ENCODE peak calls at places on chromosomes 3 and 15, in six cellular contexts. K, X, I, H, D and Y are unnamed samples.

GRCh38 chr3:9183811-9184463 is 65.5 kb downstream of the SRGAP3 start:
- DNase-seq in H (no peak), K (no peak), D (peak; percentile 83), X (no peak), I (no peak), Y (peak; percentile 72)

GRCh38 chr3:123884258-123884831 is at the start of gene MYLK:
- DNase-seq in X (peak; percentile 93), I (peak; percentile 65), K (peak; percentile 86), D (peak; percentile 92), H (no peak), Y (peak; percentile 93)

GRCh38 chr15:53759333-53759975 is at the start of gene WDR72:
- DNase-seq in H (no peak), I (peak; percentile 20), X (no peak), K (no peak), D (peak; percentile 11), Y (no peak)

GRCh38 chr15:77251662-77252061 is 168.2 kb downstream of the PEAK1 start:
- DNase-seq in D (peak; percentile 20), X (no peak), H (no peak), K (no peak), I (no peak), Y (no peak)

GRCh38 chr15:40782609-40783227 is 12.9 kb downstream of the C15orf62 start:
- DNase-seq in H (peak; percentile 73), K (peak; percentile 48), X (peak; percentile 76), D (no peak), I (peak; percentile 84), Y (peak; percentile 70)

GRCh38 chr3:184345678-184346144 is 8.3 kb downstream of the FAM131A start:
- DNase-seq in H (peak; percentile 83), D (peak; percentile 52), I (peak; percentile 60), X (peak; percentile 65), K (peak; percentile 75), Y (no peak)

GRCh38 chr3:110612045-110612444 is 459.6 kb upstream of the NECTIN3 start:
- DNase-seq in X (no peak), D (no peak), I (no peak), H (no peak), K (no peak), Y (no peak)

GRCh38 chr3:172973799-172974198 is 167.2 kb downstream of the SPATA16 start:
- DNase-seq in D (no peak), X (no peak), H (no peak), K (no peak), I (no peak), Y (no peak)

GRCh38 chr15:58527573-58528196 is 95.9 kb downstream of the LIPC start:
- DNase-seq in D (no peak), K (no peak), I (peak; percentile 23), H (no peak), X (no peak), Y (no peak)

GRCh38 chr15:58529041-58529440 is 97.2 kb downstream of the LIPC start:
- DNase-seq in K (no peak), H (no peak), I (peak; percentile 43), D (no peak), X (no peak), Y (no peak)

GRCh38 chr15:58528197-58528870 is 96.5 kb downstream of the LIPC start:
- DNase-seq in H (peak; percentile 77), I (peak; percentile 68), X (peak; percentile 87), K (no peak), D (no peak), Y (no peak)

GRCh38 chr15:58525926-58526538 is 94.2 kb downstream of the LIPC start:
- DNase-seq in K (no peak), I (no peak), X (no peak), H (no peak), D (no peak), Y (no peak)

GRCh38 chr15:58526647-58527192 is 94.9 kb downstream of the LIPC start:
- DNase-seq in X (no peak), K (no peak), I (no peak), D (no peak), H (no peak), Y (no peak)
- H3K4me3 ChIP-seq in X (no peak overlapping the region), K (no peak overlapping the region), I (no peak overlapping the region), D (no peak overlapping the region), H (no peak overlapping the region), Y (no peak overlapping the region)

GRCh38 chr3:150610785-150611184 is 7.7 kb downstream of the SELENOT start:
- DNase-seq in D (no peak), K (no peak), I (no peak), X (no peak), H (no peak), Y (no peak)
- H3K4me1 ChIP-seq in D (peaks cover 8% of the 10 kb centered on the region), K (no peaks in the 10 kb centered on the region), I (peaks cover 39% of the 10 kb centered on the region), X (peaks cover 10% of the 10 kb centered on the region), H (peaks cover 3% of the 10 kb centered on the region), Y (peaks cover 3% of the 10 kb centered on the region)

DNA sequence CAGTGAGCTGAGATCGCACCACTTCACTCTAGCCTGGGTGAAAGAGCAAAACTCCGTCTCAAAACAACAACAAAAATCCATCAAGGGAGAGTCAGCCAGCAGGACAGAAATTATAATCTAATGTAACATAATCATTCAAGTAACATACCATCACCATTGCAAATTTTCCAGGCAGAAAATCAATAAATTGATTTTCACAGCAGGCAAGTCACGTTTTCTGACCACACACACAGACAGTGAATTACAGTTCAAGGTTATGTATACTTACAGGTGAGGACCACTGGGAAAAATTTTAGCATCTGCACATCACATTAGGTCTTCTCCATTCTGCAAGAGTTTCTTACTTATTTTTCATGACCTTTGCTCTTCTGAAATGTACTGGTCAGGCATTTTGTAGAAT is 29.9 kb upstream of the NPAP1 start:
- DNase-seq in K (no peak), I (no peak), X (no peak), H (no peak), D (no peak), Y (no peak)
- H3K9me3 ChIP-seq in K (no peaks in the 10 kb centered on the region), I (no peaks in the 10 kb centered on the region), X (no peaks in the 10 kb centered on the region), H (no peaks in the 10 kb centered on the region), D (no peaks in the 10 kb centered on the region), Y (no peaks in the 10 kb centered on the region)

DNA sequence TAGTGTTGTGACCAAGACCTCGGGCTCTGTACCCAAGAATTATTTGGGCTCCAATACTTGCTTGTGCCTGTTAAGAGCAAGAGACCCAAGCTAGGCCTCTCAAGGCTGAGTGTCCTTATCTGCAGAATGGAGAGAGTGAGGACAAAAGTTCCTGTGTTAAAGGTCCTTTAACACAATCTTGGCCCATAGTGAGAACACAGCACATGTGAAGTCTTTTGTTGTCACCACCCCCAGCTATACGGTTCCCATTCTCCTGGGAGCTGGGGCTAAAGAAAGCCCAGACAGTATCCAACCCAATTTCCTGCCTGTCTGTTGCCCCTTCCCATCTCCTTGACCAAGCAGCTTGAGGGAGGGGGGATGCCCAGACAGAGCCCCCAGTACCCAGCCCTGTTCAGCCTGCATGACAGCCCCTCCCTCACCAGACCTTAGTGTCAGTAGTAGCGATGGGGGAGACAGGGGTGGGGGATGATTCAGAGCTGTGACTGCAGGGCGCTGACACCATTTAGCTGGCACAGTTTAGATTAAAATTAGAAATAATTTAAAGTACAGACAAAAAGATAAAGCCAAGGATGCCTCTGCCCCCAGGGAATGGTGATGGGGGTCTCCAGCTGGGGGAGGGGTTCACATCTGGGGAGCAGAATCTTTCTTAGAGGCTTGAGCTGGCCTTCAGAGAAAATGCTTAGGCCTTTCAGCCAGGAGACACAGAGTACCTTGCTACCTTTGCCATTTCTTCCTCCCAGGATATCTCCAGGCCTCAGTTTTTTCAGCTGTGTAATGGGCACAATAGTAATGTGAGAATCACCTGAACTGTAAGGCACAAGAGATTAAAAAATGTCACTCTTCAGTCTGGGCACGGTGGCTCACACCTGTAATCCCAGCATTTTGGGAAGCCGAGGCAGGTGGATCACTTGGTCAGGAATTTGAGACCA is 2.7 kb downstream of the PRKCD start:
- DNase-seq in H (no peak), I (no peak), X (no peak), K (no peak), D (no peak), Y (no peak)
- H3K4me3 ChIP-seq in H (no peak overlapping the region), I (no peak overlapping the region), X (no peak overlapping the region), K (no peak overlapping the region), D (no peak overlapping the region), Y (no peak overlapping the region)

GRCh38 chr3:30661107-30661873 is 54.9 kb downstream of the TGFBR2 start:
- DNase-seq in X (no peak), I (no peak), K (no peak), H (no peak), D (no peak), Y (no peak)

GRCh38 chr3:30659270-30660127 is 53.1 kb downstream of the TGFBR2 start:
- DNase-seq in D (no peak), K (no peak), H (peak; percentile 87), I (no peak), X (no peak), Y (peak; percentile 31)

GRCh38 chr3:30660656-30661055 is 54.3 kb downstream of the TGFBR2 start:
- DNase-seq in X (no peak), D (no peak), H (no peak), K (no peak), I (no peak), Y (no peak)

GRCh38 chr3:30658328-30659052 is 52.1 kb downstream of the TGFBR2 start:
- DNase-seq in K (no peak), I (no peak), H (peak; percentile 69), X (no peak), D (no peak), Y (peak; percentile 10)

DNA sequence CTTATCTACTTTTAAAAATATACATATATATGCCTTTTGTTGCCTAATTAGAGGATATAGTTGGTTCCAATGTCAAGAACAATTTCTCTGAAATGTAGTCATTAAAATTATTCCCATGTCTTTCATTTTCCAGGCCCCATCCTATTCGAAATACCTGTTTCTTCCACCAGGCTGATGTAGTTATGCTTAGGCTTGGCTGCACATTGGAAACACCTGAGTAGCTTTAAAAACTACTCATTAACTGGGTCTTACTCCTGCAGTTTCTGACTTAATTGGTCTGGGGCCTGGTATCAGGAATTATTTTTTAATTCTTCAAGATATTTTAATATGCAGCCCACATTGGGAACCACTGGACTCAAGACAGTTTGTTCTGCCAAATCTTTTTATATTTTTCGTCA is 53.7 kb downstream of the TGFBR2 start:
- DNase-seq in K (no peak), I (no peak), H (no peak), X (no peak), D (no peak), Y (no peak)
- H3K4me1 ChIP-seq in K (peaks cover 9% of the 10 kb centered on the region), I (peaks cover 19% of the 10 kb centered on the region), H (peaks cover 26% of the 10 kb centered on the region), X (peaks cover 55% of the 10 kb centered on the region), D (peaks cover 28% of the 10 kb centered on the region), Y (peaks cover 32% of the 10 kb centered on the region)